ENCODE peak calls at places on chromosomes 16 and 17, in four cellular contexts. One of them, this sample, is unnamed.

GRCh38 chr16:61926766-61927165 is 109.5 kb downstream of the CDH8 start:
- DNase-seq in nucleus accumbens: no peak
- DNase-seq in fibroblast of the aortic adventitia: no peak
- DNase-seq in germinal center: no peak
- DNase-seq in this sample: no peak

GRCh38 chr16:81515281-81515680 is 70.7 kb downstream of the CMIP start:
- DNase-seq in nucleus accumbens: no peak
- DNase-seq in fibroblast of the aortic adventitia: no peak
- DNase-seq in germinal center: no peak
- DNase-seq in this sample: no peak

GRCh38 chr16:5438591-5438990 is 341.0 kb upstream of the EEF2KMT start:
- DNase-seq in nucleus accumbens: no peak
- DNase-seq in fibroblast of the aortic adventitia: no peak
- DNase-seq in germinal center: no peak
- DNase-seq in this sample: no peak

GRCh38 chr17:79478841-79479240 is 132.0 kb downstream of the RBFOX3 start:
- DNase-seq in nucleus accumbens: no peak
- DNase-seq in fibroblast of the aortic adventitia: no peak
- DNase-seq in germinal center: no peak
- DNase-seq in this sample: no peak

GRCh38 chr17:72812823-72813222 is 279.7 kb downstream of the SLC39A11 start:
- DNase-seq in nucleus accumbens: no peak
- DNase-seq in fibroblast of the aortic adventitia: peak; percentile 37
- DNase-seq in germinal center: no peak
- DNase-seq in this sample: no peak

GRCh38 chr17:32496348-32497078 is 9.7 kb downstream of the CDK5R1 start:
- DNase-seq in nucleus accumbens: no peak
- DNase-seq in fibroblast of the aortic adventitia: peak; percentile 55
- DNase-seq in germinal center: no peak
- DNase-seq in this sample: peak; percentile 83

GRCh38 chr16:77974883-77975282 is 47.5 kb upstream of the CLEC3A start:
- DNase-seq in nucleus accumbens: no peak
- DNase-seq in fibroblast of the aortic adventitia: no peak
- DNase-seq in germinal center: no peak
- DNase-seq in this sample: no peak

GRCh38 chr16:57977418-57978069 is 6.6 kb upstream of the CNGB1 start:
- DNase-seq in nucleus accumbens: no peak
- DNase-seq in fibroblast of the aortic adventitia: no peak
- DNase-seq in germinal center: no peak
- DNase-seq in this sample: no peak

GRCh38 chr17:79413591-79413990 is 197.3 kb downstream of the RBFOX3 start:
- DNase-seq in nucleus accumbens: no peak
- DNase-seq in fibroblast of the aortic adventitia: no peak
- DNase-seq in germinal center: no peak
- DNase-seq in this sample: no peak

GRCh38 chr17:50259484-50260324 is 14.6 kb upstream of the TMEM92 start:
- DNase-seq in nucleus accumbens: no peak
- DNase-seq in fibroblast of the aortic adventitia: no peak
- DNase-seq in germinal center: no peak
- DNase-seq in this sample: peak; percentile 54

GRCh38 chr17:35372846-35373531 is 432 bp downstream of the SLFN11 start:
- DNase-seq in nucleus accumbens: no peak
- DNase-seq in fibroblast of the aortic adventitia: peak; percentile 33
- DNase-seq in germinal center: peak; percentile 69
- DNase-seq in this sample: peak; percentile 20

GRCh38 chr17:48630925-48631692 is 5.0 kb upstream of the HOXB9 start:
- DNase-seq in nucleus accumbens: no peak
- DNase-seq in fibroblast of the aortic adventitia: no peak
- DNase-seq in germinal center: no peak
- DNase-seq in this sample: no peak

GRCh38 chr17:76947309-76947708 is 79.1 kb downstream of the MGAT5B start:
- DNase-seq in nucleus accumbens: no peak
- DNase-seq in fibroblast of the aortic adventitia: no peak
- DNase-seq in germinal center: no peak
- DNase-seq in this sample: no peak

GRCh38 chr17:76458580-76459490 is 5.9 kb upstream of the UBE2O start:
- DNase-seq in nucleus accumbens: no peak
- DNase-seq in fibroblast of the aortic adventitia: peak; percentile 61
- DNase-seq in germinal center: peak; percentile 59
- DNase-seq in this sample: peak; percentile 73

This sample was measured in GM03348.